ENCODE peak calls at places on chromosome 1, in eight cellular contexts. F is H9, X is colonic mucosa, U is PC-3, K is adipocyte, B is GM23248, N is fibroblast of lung, E is GM12878. J is an unnamed sample.
A peak's percentile ranks its signal among the peaks of the same experiment; 100 is the strongest.

GRCh38 chr1:178262101-178262500 is 168.2 kb downstream of the RASAL2 start:
- DNase-seq in F (no peak), X (no peak), U (peak; percentile 6), K (peak; percentile 66), B (peak; percentile 64), N (peak; percentile 80), E (no peak), J (no peak)

GRCh38 chr1:101408212-101409042 is 171.6 kb downstream of the S1PR1 start:
- DNase-seq in F (no peak), X (no peak), U (no peak), K (no peak), B (no peak), N (no peak), E (no peak), J (peak; percentile 59)

GRCh38 chr1:181568736-181569135 is 85.4 kb downstream of the CACNA1E start:
- DNase-seq in F (no peak), X (no peak), U (no peak), K (no peak), B (no peak), N (no peak), E (no peak), J (no peak)

GRCh38 chr1:186754542-186755150 is 74.1 kb upstream of the PLA2G4A start:
- DNase-seq in F (no peak), X (no peak), U (peak; percentile 57), K (peak; percentile 19), B (no peak), N (no peak), E (no peak), J (no peak)

GRCh38 chr1:92425617-92426016 is 61.1 kb downstream of the GFI1 start:
- DNase-seq in F (no peak), X (no peak), U (no peak), K (no peak), B (no peak), N (no peak), E (no peak), J (no peak)

GRCh38 chr1:10756842-10757241 is 39.6 kb downstream of the CASZ1 start:
- DNase-seq in F (no peak), X (no peak), U (no peak), K (no peak), B (no peak), N (no peak), E (no peak), J (no peak)

GRCh38 chr1:210311726-210312493 is 16.8 kb upstream of the HHAT start:
- DNase-seq in F (no peak), X (no peak), U (no peak), K (no peak), B (no peak), N (peak; percentile 53), E (no peak), J (no peak)

GRCh38 chr1:236315518-236315917 is 33.8 kb upstream of the ERO1B start:
- DNase-seq in F (no peak), X (no peak), U (no peak), K (no peak), B (no peak), N (no peak), E (no peak), J (no peak)

GRCh38 chr1:176440176-176440575 is 22.8 kb upstream of the PAPPA2 start:
- DNase-seq in F (no peak), X (no peak), U (no peak), K (no peak), B (no peak), N (no peak), E (no peak), J (no peak)

GRCh38 chr1:165207774-165208359 is 148.6 kb downstream of the LMX1A start:
- DNase-seq in F (no peak), X (no peak), U (no peak), K (no peak), B (no peak), N (no peak), E (no peak), J (no peak)

GRCh38 chr1:205620269-205620668 is 11.5 kb downstream of the ELK4 start:
- DNase-seq in F (no peak), X (no peak), U (no peak), K (no peak), B (no peak), N (no peak), E (no peak), J (no peak)

GRCh38 chr1:205619376-205619775 is 12.4 kb downstream of the ELK4 start:
- DNase-seq in F (no peak), X (no peak), U (no peak), K (no peak), B (no peak), N (no peak), E (no peak), J (no peak)

GRCh38 chr1:205615789-205616188 is 16.0 kb downstream of the ELK4 start:
- DNase-seq in F (no peak), X (no peak), U (no peak), K (no peak), B (no peak), N (no peak), E (no peak), J (no peak)

GRCh38 chr1:205613854-205614412 is 17.9 kb downstream of the ELK4 start:
- DNase-seq in F (no peak), X (no peak), U (no peak), K (no peak), B (no peak), N (no peak), E (no peak), J (no peak)

GRCh38 chr1:205616563-205617293 is 15.1 kb downstream of the ELK4 start:
- DNase-seq in F (no peak), X (no peak), U (no peak), K (no peak), B (no peak), N (no peak), E (no peak), J (no peak)
- H3K9ac ChIP-seq in F (no peak overlapping the region), X (no peak overlapping the region), U (no peak overlapping the region), K (no peak overlapping the region), B (no peak overlapping the region), N (no peak overlapping the region), E (no peak overlapping the region), J (no peak overlapping the region)

GRCh38 chr1:155932487-155932886 is 1.7 kb downstream of the KHDC4 start:
- DNase-seq in F (no peak), X (no peak), U (peak; percentile 78), K (no peak), B (peak; percentile 74), N (no peak), E (no peak), J (no peak)

GRCh38 chr1:155932085-155932484 is 2.1 kb downstream of the KHDC4 start:
- DNase-seq in F (no peak), X (no peak), U (peak; percentile 63), K (no peak), B (peak; percentile 29), N (no peak), E (no peak), J (no peak)

GRCh38 chr1:155929057-155929456 is 5.2 kb downstream of the KHDC4 start:
- DNase-seq in F (no peak), X (no peak), U (peak; percentile 80), K (no peak), B (no peak), N (peak; percentile 50), E (no peak), J (no peak)

GRCh38 chr1:155933591-155934096 is 569 bp downstream of the KHDC4 start:
- DNase-seq in F (no peak), X (no peak), U (no peak), K (peak; percentile 38), B (peak; percentile 37), N (no peak), E (no peak), J (no peak)

DNA sequence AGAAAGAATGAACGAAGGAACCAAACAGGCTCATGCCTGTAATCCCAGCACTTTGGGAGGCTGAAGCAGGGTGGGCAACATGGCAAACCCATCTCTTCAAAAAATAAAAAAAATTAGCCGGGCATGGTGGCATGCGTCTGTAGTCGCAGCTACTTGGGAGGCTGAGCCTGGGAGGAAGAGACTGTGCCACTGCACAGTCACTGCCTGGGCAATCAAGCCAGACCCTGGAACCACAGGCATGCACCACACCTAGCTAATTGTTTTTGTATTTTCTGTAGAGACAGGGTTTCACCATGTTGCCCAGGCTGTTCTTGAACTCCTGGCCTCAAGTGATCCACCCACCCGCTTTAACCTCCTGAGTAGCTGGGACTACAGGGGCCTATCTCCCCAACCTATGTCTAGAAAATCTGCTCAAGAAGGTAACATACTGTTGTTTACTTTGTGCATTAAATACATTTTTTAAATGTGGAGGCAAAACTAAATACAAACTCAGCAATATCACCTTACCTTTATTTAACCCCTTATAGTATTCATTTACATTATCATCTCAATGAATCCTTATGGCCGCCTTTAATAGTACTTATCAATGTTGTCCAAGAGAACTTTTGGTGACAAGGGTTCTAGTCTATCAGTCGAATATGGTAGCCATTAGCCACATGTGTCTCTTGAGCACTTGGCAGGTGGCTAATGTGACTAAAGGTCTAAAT is 2.7 kb downstream of the KHDC4 start:
- DNase-seq in F (no peak), X (no peak), U (peak; percentile 64), K (no peak), B (peak; percentile 56), N (peak; percentile 55), E (no peak), J (no peak)
- H3K9ac ChIP-seq in F (no peak overlapping the region), X (peak overlapping the region; percentile 66), U (peak overlapping the region; percentile 49), K (peak overlapping the region; percentile 100), B (peak overlapping the region; percentile 92), N (no peak overlapping the region), E (peak overlapping the region; percentile 50), J (no peak overlapping the region)

GRCh38 chr1:31585736-31586365 is 9.5 kb downstream of the TINAGL1 start:
- DNase-seq in F (no peak), X (no peak), U (no peak), K (no peak), B (no peak), N (no peak), E (no peak), J (no peak)

GRCh38 chr1:31584869-31585735 is 8.8 kb downstream of the TINAGL1 start:
- DNase-seq in F (no peak), X (no peak), U (no peak), K (no peak), B (no peak), N (no peak), E (no peak), J (no peak)

GRCh38 chr1:31588751-31589515 is 12.6 kb downstream of the TINAGL1 start:
- DNase-seq in F (peak; percentile 70), X (peak; percentile 71), U (peak; percentile 54), K (no peak), B (peak; percentile 70), N (peak; percentile 40), E (no peak), J (no peak)

GRCh38 chr1:31587720-31588423 is 11.6 kb downstream of the TINAGL1 start:
- DNase-seq in F (peak; percentile 90), X (peak; percentile 87), U (peak; percentile 76), K (peak; percentile 72), B (peak; percentile 65), N (no peak), E (no peak), J (peak; percentile 82)

GRCh38 chr1:31586376-31587327 is 10.3 kb downstream of the TINAGL1 start:
- DNase-seq in F (no peak), X (no peak), U (no peak), K (no peak), B (no peak), N (no peak), E (no peak), J (no peak)
- H3K9ac ChIP-seq in F (no peak overlapping the region), X (no peak overlapping the region), U (no peak overlapping the region), K (no peak overlapping the region), B (no peak overlapping the region), N (no peak overlapping the region), E (no peak overlapping the region), J (no peak overlapping the region)

DNA sequence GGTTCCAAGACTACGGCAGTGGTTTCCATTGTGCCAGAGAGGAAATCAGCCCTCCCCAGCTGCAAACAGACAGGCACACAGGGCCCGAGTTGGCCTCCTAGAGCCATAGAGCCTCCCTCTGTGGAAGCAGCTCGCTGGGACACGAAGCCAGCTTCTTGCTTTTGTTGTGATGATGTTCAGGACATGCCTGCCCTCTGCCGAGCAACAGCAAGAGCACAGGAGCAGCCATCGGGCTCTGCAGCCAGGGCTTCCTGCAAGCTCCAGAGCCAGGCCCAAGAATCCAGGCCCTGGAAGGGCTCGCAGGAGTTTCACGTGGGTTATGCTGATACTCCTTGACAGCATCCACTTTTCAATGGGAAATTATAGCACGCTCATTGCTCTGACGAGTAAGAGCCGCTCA is 18.5 kb downstream of the NPHP4 start:
- DNase-seq in F (peak; percentile 35), X (no peak), U (no peak), K (no peak), B (peak; percentile 38), N (peak; percentile 25), E (no peak), J (no peak)
- H3K9ac ChIP-seq in F (no peak overlapping the region), X (no peak overlapping the region), U (no peak overlapping the region), K (peak overlapping the region; percentile 29), B (no peak overlapping the region), N (no peak overlapping the region), E (no peak overlapping the region), J (no peak overlapping the region)